ENCODE peak calls at places on chromosomes 11 and 22, in eight cellular contexts. C is fibroblast of lung, M is GM23338, E is SJSA1, Q is gastrocnemius medialis, Y is adipocyte, B is upper lobe of left lung, I is H9. S is an unnamed sample. For H3K4me1, the result is how much of the 10 kb centered on the place peaks cover.

GRCh38 chr22:45608763-45609180 is 62.9 kb upstream of the ATXN10 start:
- DNase-seq in B (no peak), Y (peak), Q (peak), C (peak), I (no peak), E (peak), M (no peak), S (no peak)

GRCh38 chr22:21014202-21015050 is 539 bp upstream of the P2RX6 start:
- DNase-seq in M (peak), Q (peak), Y (peak), C (peak), E (peak), B (peak), I (peak), S (peak)

GRCh38 chr11:14971865-14972580 is at the start of gene CALCA:
- DNase-seq in I (peak), C (peak), E (no peak), Q (no peak), B (peak), M (peak), Y (no peak), S (no peak)

GRCh38 chr11:32334822-32335221 is 100.5 kb downstream of the WT1 start:
- DNase-seq in Y (no peak), E (no peak), I (peak), B (no peak), C (no peak), M (peak), Q (no peak), S (no peak)

GRCh38 chr11:2699185-2699530 is 636 bp downstream of the KCNQ1OT1 start:
- DNase-seq in C (no peak), Y (peak), E (no peak), I (peak), Q (no peak), M (peak), B (peak), S (peak)

GRCh38 chr11:108147150-108147549 is 25.8 kb downstream of the ACAT1 start:
- DNase-seq in C (no peak), M (no peak), E (no peak), I (no peak), Y (no peak), Q (no peak), B (no peak), S (no peak)

GRCh38 chr11:58179648-58180047 is 9.2 kb upstream of the OR9Q2 start:
- DNase-seq in M (no peak), C (no peak), Y (no peak), B (no peak), Q (no peak), I (no peak), E (no peak), S (no peak)

GRCh38 chr11:69162505-69162904 is 6.8 kb downstream of the SMIM38 start:
- DNase-seq in I (no peak), M (no peak), Q (no peak), Y (no peak), E (no peak), B (no peak), C (no peak), S (no peak)

GRCh38 chr22:41301085-41302015 is at the start of gene ZC3H7B:
- DNase-seq in I (peak), E (peak), Y (peak), B (peak), C (peak), M (peak), Q (peak), S (peak)

GRCh38 chr11:88332851-88333250 is 4.7 kb downstream of the CTSC start:
- DNase-seq in Q (no peak), E (no peak), C (no peak), Y (no peak), I (no peak), M (no peak), B (no peak), S (no peak)
- H3K4me1 ChIP-seq in Q (under half), E (under half), C (under half), Y (under half), I (under half), M (half or more), B (under half), S (under half)

DNA sequence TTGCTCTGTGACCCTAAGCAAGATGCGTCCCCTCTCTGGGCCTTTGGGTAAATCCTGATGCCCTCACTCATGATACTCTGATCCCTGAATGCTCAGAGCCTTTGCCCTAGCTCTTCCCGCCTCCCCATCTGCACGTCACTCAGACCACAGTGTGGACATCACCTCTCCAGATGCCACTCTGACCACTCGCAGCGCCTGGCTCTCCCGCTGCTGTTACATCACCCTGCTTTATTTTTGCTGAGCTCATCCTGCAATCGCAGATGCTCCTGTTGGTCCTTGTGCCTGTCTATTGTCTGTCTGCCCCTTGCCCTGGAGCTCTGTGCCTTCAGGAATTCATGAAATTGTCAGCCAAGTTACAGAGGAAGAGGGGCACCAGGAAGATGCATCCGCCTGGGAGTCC is 5.5 kb downstream of the OSM start:
- DNase-seq in E (no peak), I (no peak), M (no peak), C (no peak), B (no peak), Y (no peak), Q (no peak), S (no peak)
- H3K4me1 ChIP-seq in E (under half), I (under half), M (under half), C (under half), B (under half), Y (under half), Q (under half), S (under half)

GRCh38 chr11:100741866-100742625 is 55.0 kb downstream of the ARHGAP42 start:
- DNase-seq in E (no peak), C (peak), M (no peak), Y (no peak), Q (no peak), B (no peak), I (no peak), S (no peak)
- H3K4me1 ChIP-seq in E (under half), C (under half), M (half or more), Y (under half), Q (under half), B (under half), I (under half), S (under half)

DNA sequence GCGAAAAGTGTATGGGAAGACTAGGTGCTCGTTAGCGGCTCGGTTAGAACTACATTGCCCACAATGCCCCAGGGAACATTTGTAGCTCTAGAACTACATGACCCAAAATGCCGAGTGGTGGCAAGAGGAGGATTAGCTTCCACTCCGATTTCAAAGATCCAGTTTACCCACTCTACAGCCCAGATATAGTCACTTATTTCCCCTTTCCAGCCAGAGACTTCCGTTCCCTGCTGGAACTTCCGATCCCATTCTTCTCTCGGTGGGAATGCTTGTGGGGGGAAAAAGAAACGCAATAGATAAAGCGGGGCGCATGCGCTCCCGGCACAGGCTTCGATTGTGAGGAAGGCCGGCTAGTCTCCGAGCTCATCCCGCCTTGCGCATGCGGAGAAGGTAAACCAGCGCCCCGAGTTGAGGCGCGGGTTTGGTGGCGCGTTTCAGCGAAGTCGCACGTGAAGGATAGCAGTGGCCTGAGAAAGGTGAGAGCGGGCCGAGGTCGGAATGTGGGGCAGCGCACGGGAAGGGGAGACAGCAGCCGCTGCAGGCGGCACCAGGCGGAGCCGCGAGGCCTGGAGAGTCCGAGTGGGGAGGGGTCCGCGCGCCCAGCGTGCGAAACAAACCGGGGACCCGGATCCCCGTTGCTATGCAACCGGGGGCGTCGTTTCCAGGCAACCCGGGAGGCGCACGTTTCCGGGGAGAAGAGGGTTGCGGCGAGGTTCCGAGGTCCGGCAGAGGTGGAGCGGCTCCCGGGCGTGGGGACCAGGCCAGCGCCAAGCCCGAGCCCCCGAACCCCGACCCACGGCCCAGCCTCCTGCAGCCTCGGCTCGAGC is at the start of gene TMEM109:
- DNase-seq in I (peak), E (peak), M (peak), Y (peak), Q (peak), C (peak), B (peak), S (peak)
- H3K4me1 ChIP-seq in I (under half), E (under half), M (under half), Y (under half), Q (half or more), C (under half), B (under half), S (under half)

S was measured in Caco-2.